ENCODE peak calls at places on chromosomes 4 and X, in nine cellular contexts. One of them, this sample, is unnamed.

GRCh38 chrX:39613508-39613921 is 484.2 kb downstream of the BCOR start:
- DNase-seq in NCI-H1092 treated with DMSO at 0.1 percent for 48 hours: peak; percentile 97
- DNase-seq in SW 1271: no peak
- DNase-seq in RWPE1: peak; percentile 20
- DNase-seq in astrocyte of the spinal cord: peak; percentile 1
- DNase-seq in stimulated activated CD4-positive, alpha-beta T cell treated with anti-CD3 and anti-CD28 coated beads, Interleukin-2, amount 100 ng/mL, for 24 hours: peak; percentile 33
- DNase-seq in stimulated activated naive CD4-positive, alpha-beta T cell treated with Interleukin-2 at 50 U/mL for 16 hours: peak; percentile 27
- DNase-seq in activated T-cell treated with anti-CD3 and anti-CD28 coated beads for 48 hours: no peak
- DNase-seq in aorta: no peak
- DNase-seq in this sample: peak; percentile 64

GRCh38 chr4:15805583-15806517 is 27.7 kb downstream of the CD38 start:
- DNase-seq in stimulated activated CD4-positive, alpha-beta T cell treated with anti-CD3 and anti-CD28 coated beads, Interleukin-2, amount 100 ng/mL, for 24 hours: peak; percentile 16
- DNase-seq in SW 1271: peak; percentile 49
- DNase-seq in NCI-H1092 treated with DMSO at 0.1 percent for 48 hours: peak; percentile 48
- DNase-seq in astrocyte of the spinal cord: peak; percentile 64
- DNase-seq in stimulated activated naive CD4-positive, alpha-beta T cell treated with Interleukin-2 at 50 U/mL for 16 hours: peak; percentile 3
- DNase-seq in aorta: no peak
- DNase-seq in RWPE1: peak; percentile 43
- DNase-seq in activated T-cell treated with anti-CD3 and anti-CD28 coated beads for 48 hours: no peak
- DNase-seq in this sample: no peak

GRCh38 chr4:140497776-140498636 is at the start of gene MGAT4D:
- DNase-seq in NCI-H1092 treated with DMSO at 0.1 percent for 48 hours: no peak
- DNase-seq in stimulated activated CD4-positive, alpha-beta T cell treated with anti-CD3 and anti-CD28 coated beads, Interleukin-2, amount 100 ng/mL, for 24 hours: peak; percentile 9
- DNase-seq in activated T-cell treated with anti-CD3 and anti-CD28 coated beads for 48 hours: no peak
- DNase-seq in aorta: no peak
- DNase-seq in SW 1271: no peak
- DNase-seq in stimulated activated naive CD4-positive, alpha-beta T cell treated with Interleukin-2 at 50 U/mL for 16 hours: no peak
- DNase-seq in astrocyte of the spinal cord: no peak
- DNase-seq in RWPE1: no peak
- DNase-seq in this sample: peak; percentile 54

GRCh38 chrX:30702736-30703135 is 49.5 kb downstream of the GK start:
- DNase-seq in aorta: no peak
- DNase-seq in astrocyte of the spinal cord: peak; percentile 36
- DNase-seq in NCI-H1092 treated with DMSO at 0.1 percent for 48 hours: no peak
- DNase-seq in activated T-cell treated with anti-CD3 and anti-CD28 coated beads for 48 hours: no peak
- DNase-seq in RWPE1: no peak
- DNase-seq in stimulated activated naive CD4-positive, alpha-beta T cell treated with Interleukin-2 at 50 U/mL for 16 hours: no peak
- DNase-seq in stimulated activated CD4-positive, alpha-beta T cell treated with anti-CD3 and anti-CD28 coated beads, Interleukin-2, amount 100 ng/mL, for 24 hours: no peak
- DNase-seq in SW 1271: no peak
- DNase-seq in this sample: no peak

GRCh38 chrX:37320541-37321203 is 28.5 kb upstream of the PRRG1 start:
- DNase-seq in activated T-cell treated with anti-CD3 and anti-CD28 coated beads for 48 hours: no peak
- DNase-seq in RWPE1: no peak
- DNase-seq in NCI-H1092 treated with DMSO at 0.1 percent for 48 hours: no peak
- DNase-seq in aorta: no peak
- DNase-seq in SW 1271: no peak
- DNase-seq in stimulated activated naive CD4-positive, alpha-beta T cell treated with Interleukin-2 at 50 U/mL for 16 hours: no peak
- DNase-seq in astrocyte of the spinal cord: no peak
- DNase-seq in stimulated activated CD4-positive, alpha-beta T cell treated with anti-CD3 and anti-CD28 coated beads, Interleukin-2, amount 100 ng/mL, for 24 hours: no peak
- DNase-seq in this sample: no peak

GRCh38 chr4:47933798-47934197 is 19.4 kb upstream of the NFXL1 start:
- DNase-seq in stimulated activated CD4-positive, alpha-beta T cell treated with anti-CD3 and anti-CD28 coated beads, Interleukin-2, amount 100 ng/mL, for 24 hours: no peak
- DNase-seq in SW 1271: peak; percentile 36
- DNase-seq in NCI-H1092 treated with DMSO at 0.1 percent for 48 hours: peak; percentile 24
- DNase-seq in astrocyte of the spinal cord: peak; percentile 57
- DNase-seq in aorta: no peak
- DNase-seq in activated T-cell treated with anti-CD3 and anti-CD28 coated beads for 48 hours: no peak
- DNase-seq in stimulated activated naive CD4-positive, alpha-beta T cell treated with Interleukin-2 at 50 U/mL for 16 hours: no peak
- DNase-seq in RWPE1: peak; percentile 34
- DNase-seq in this sample: no peak

GRCh38 chr4:54625391-54625790 is 32.4 kb upstream of the KIT start:
- DNase-seq in SW 1271: no peak
- DNase-seq in RWPE1: no peak
- DNase-seq in aorta: no peak
- DNase-seq in activated T-cell treated with anti-CD3 and anti-CD28 coated beads for 48 hours: no peak
- DNase-seq in astrocyte of the spinal cord: no peak
- DNase-seq in stimulated activated CD4-positive, alpha-beta T cell treated with anti-CD3 and anti-CD28 coated beads, Interleukin-2, amount 100 ng/mL, for 24 hours: no peak
- DNase-seq in NCI-H1092 treated with DMSO at 0.1 percent for 48 hours: no peak
- DNase-seq in stimulated activated naive CD4-positive, alpha-beta T cell treated with Interleukin-2 at 50 U/mL for 16 hours: no peak
- DNase-seq in this sample: no peak

GRCh38 chrX:103376979-103377324 is 614 bp downstream of the BEX3 start:
- DNase-seq in RWPE1: no peak
- DNase-seq in SW 1271: no peak
- DNase-seq in astrocyte of the spinal cord: no peak
- DNase-seq in activated T-cell treated with anti-CD3 and anti-CD28 coated beads for 48 hours: no peak
- DNase-seq in stimulated activated naive CD4-positive, alpha-beta T cell treated with Interleukin-2 at 50 U/mL for 16 hours: peak; percentile 0
- DNase-seq in aorta: no peak
- DNase-seq in NCI-H1092 treated with DMSO at 0.1 percent for 48 hours: peak; percentile 25
- DNase-seq in stimulated activated CD4-positive, alpha-beta T cell treated with anti-CD3 and anti-CD28 coated beads, Interleukin-2, amount 100 ng/mL, for 24 hours: no peak
- DNase-seq in this sample: no peak

GRCh38 chr4:159105761-159106243 is 2.9 kb downstream of the RAPGEF2 start:
- DNase-seq in stimulated activated CD4-positive, alpha-beta T cell treated with anti-CD3 and anti-CD28 coated beads, Interleukin-2, amount 100 ng/mL, for 24 hours: peak; percentile 43
- DNase-seq in astrocyte of the spinal cord: peak; percentile 88
- DNase-seq in RWPE1: no peak
- DNase-seq in NCI-H1092 treated with DMSO at 0.1 percent for 48 hours: no peak
- DNase-seq in activated T-cell treated with anti-CD3 and anti-CD28 coated beads for 48 hours: no peak
- DNase-seq in stimulated activated naive CD4-positive, alpha-beta T cell treated with Interleukin-2 at 50 U/mL for 16 hours: no peak
- DNase-seq in aorta: no peak
- DNase-seq in SW 1271: no peak
- DNase-seq in this sample: no peak

GRCh38 chr4:5399790-5400421 is 308.5 kb downstream of the EVC2 start:
- DNase-seq in astrocyte of the spinal cord: peak; percentile 29
- DNase-seq in RWPE1: peak; percentile 36
- DNase-seq in activated T-cell treated with anti-CD3 and anti-CD28 coated beads for 48 hours: no peak
- DNase-seq in NCI-H1092 treated with DMSO at 0.1 percent for 48 hours: peak; percentile 22
- DNase-seq in stimulated activated naive CD4-positive, alpha-beta T cell treated with Interleukin-2 at 50 U/mL for 16 hours: no peak
- DNase-seq in aorta: no peak
- DNase-seq in SW 1271: peak; percentile 8
- DNase-seq in stimulated activated CD4-positive, alpha-beta T cell treated with anti-CD3 and anti-CD28 coated beads, Interleukin-2, amount 100 ng/mL, for 24 hours: no peak
- DNase-seq in this sample: no peak

This sample was measured in mesothelial cell of epicardium.